ENCODE peak calls at places on chromosomes 6 and 20, in nine cellular contexts. One of them, this sample, is unnamed. For H3K9me3, the result is how much of the 10 kb centered on the place peaks cover.

GRCh38 chr6:33427585-33428218 is 7.8 kb downstream of the SYNGAP1 start:
- DNase-seq in transverse colon: peak
- DNase-seq in left lung: peak
- DNase-seq in lower lobe of right lung: peak
- DNase-seq in heart right ventricle: peak
- DNase-seq in left ventricle myocardium inferior: peak
- DNase-seq in ovary: peak
- DNase-seq in lung: no peak
- DNase-seq in tibial artery: peak
- DNase-seq in this sample: peak

GRCh38 chr6:139625998-139626975 is 251.8 kb upstream of the CITED2 start:
- DNase-seq in transverse colon: no peak
- DNase-seq in left lung: peak
- DNase-seq in lower lobe of right lung: no peak
- DNase-seq in heart right ventricle: no peak
- DNase-seq in left ventricle myocardium inferior: no peak
- DNase-seq in ovary: no peak
- DNase-seq in lung: no peak
- DNase-seq in tibial artery: peak
- DNase-seq in this sample: no peak

GRCh38 chr6:40011844-40012243 is 77.6 kb upstream of the MOCS1 start:
- DNase-seq in transverse colon: no peak
- DNase-seq in left lung: no peak
- DNase-seq in lower lobe of right lung: no peak
- DNase-seq in heart right ventricle: no peak
- DNase-seq in left ventricle myocardium inferior: no peak
- DNase-seq in ovary: no peak
- DNase-seq in lung: no peak
- DNase-seq in tibial artery: no peak
- DNase-seq in this sample: no peak

GRCh38 chr6:338815-339262 is 46.6 kb downstream of the DUSP22 start:
- DNase-seq in transverse colon: no peak
- DNase-seq in left lung: no peak
- DNase-seq in lower lobe of right lung: no peak
- DNase-seq in heart right ventricle: no peak
- DNase-seq in left ventricle myocardium inferior: no peak
- DNase-seq in ovary: no peak
- DNase-seq in lung: no peak
- DNase-seq in tibial artery: no peak
- DNase-seq in this sample: no peak

GRCh38 chr6:68473433-68474210 is 161.5 kb upstream of the ADGRB3 start:
- DNase-seq in transverse colon: no peak
- DNase-seq in left lung: no peak
- DNase-seq in lower lobe of right lung: no peak
- DNase-seq in heart right ventricle: no peak
- DNase-seq in left ventricle myocardium inferior: no peak
- DNase-seq in ovary: no peak
- DNase-seq in lung: no peak
- DNase-seq in tibial artery: no peak
- DNase-seq in this sample: no peak

GRCh38 chr6:111992851-111993250 is 61.1 kb upstream of the CCN6 start:
- DNase-seq in transverse colon: no peak
- DNase-seq in left lung: no peak
- DNase-seq in lower lobe of right lung: no peak
- DNase-seq in heart right ventricle: no peak
- DNase-seq in left ventricle myocardium inferior: no peak
- DNase-seq in ovary: no peak
- DNase-seq in lung: no peak
- DNase-seq in tibial artery: no peak
- DNase-seq in this sample: no peak

GRCh38 chr6:56226946-56227879 is 20.2 kb downstream of the COL21A1 start:
- DNase-seq in transverse colon: no peak
- DNase-seq in left lung: no peak
- DNase-seq in lower lobe of right lung: no peak
- DNase-seq in heart right ventricle: no peak
- DNase-seq in left ventricle myocardium inferior: no peak
- DNase-seq in ovary: peak
- DNase-seq in lung: no peak
- DNase-seq in tibial artery: no peak
- DNase-seq in this sample: no peak

GRCh38 chr6:130559166-130559565 is 193.3 kb downstream of the TMEM200A start:
- DNase-seq in transverse colon: no peak
- DNase-seq in left lung: no peak
- DNase-seq in lower lobe of right lung: no peak
- DNase-seq in heart right ventricle: no peak
- DNase-seq in left ventricle myocardium inferior: no peak
- DNase-seq in ovary: no peak
- DNase-seq in lung: no peak
- DNase-seq in tibial artery: no peak
- DNase-seq in this sample: no peak

GRCh38 chr6:31246051-31246495 is 25.8 kb downstream of the HLA-C start:
- DNase-seq in transverse colon: no peak
- DNase-seq in left lung: no peak
- DNase-seq in lower lobe of right lung: no peak
- DNase-seq in heart right ventricle: no peak
- DNase-seq in left ventricle myocardium inferior: no peak
- DNase-seq in ovary: no peak
- DNase-seq in lung: no peak
- DNase-seq in tibial artery: no peak
- DNase-seq in this sample: no peak

GRCh38 chr20:59948828-59949720 is 8.9 kb downstream of the FAM217B start:
- DNase-seq in transverse colon: no peak
- DNase-seq in left lung: no peak
- DNase-seq in lower lobe of right lung: no peak
- DNase-seq in heart right ventricle: peak
- DNase-seq in left ventricle myocardium inferior: no peak
- DNase-seq in ovary: no peak
- DNase-seq in lung: no peak
- DNase-seq in tibial artery: no peak
- DNase-seq in this sample: no peak

GRCh38 chr6:25027221-25027916 is 91.6 kb upstream of the RIPOR2 start:
- DNase-seq in transverse colon: peak
- DNase-seq in left lung: peak
- DNase-seq in lower lobe of right lung: peak
- DNase-seq in heart right ventricle: no peak
- DNase-seq in left ventricle myocardium inferior: no peak
- DNase-seq in ovary: no peak
- DNase-seq in lung: peak
- DNase-seq in tibial artery: no peak
- DNase-seq in this sample: no peak

GRCh38 chr6:80142586-80142985 is 36.1 kb downstream of the BCKDHB start:
- DNase-seq in transverse colon: no peak
- DNase-seq in left lung: no peak
- DNase-seq in lower lobe of right lung: no peak
- DNase-seq in heart right ventricle: no peak
- DNase-seq in left ventricle myocardium inferior: no peak
- DNase-seq in ovary: no peak
- DNase-seq in lung: no peak
- DNase-seq in tibial artery: no peak
- DNase-seq in this sample: no peak

GRCh38 chr6:80144753-80145152 is 38.3 kb downstream of the BCKDHB start:
- DNase-seq in transverse colon: no peak
- DNase-seq in left lung: no peak
- DNase-seq in lower lobe of right lung: no peak
- DNase-seq in heart right ventricle: no peak
- DNase-seq in left ventricle myocardium inferior: no peak
- DNase-seq in ovary: no peak
- DNase-seq in lung: no peak
- DNase-seq in tibial artery: no peak
- DNase-seq in this sample: no peak

GRCh38 chr6:80145921-80146320 is 39.5 kb downstream of the BCKDHB start:
- DNase-seq in transverse colon: no peak
- DNase-seq in left lung: no peak
- DNase-seq in lower lobe of right lung: no peak
- DNase-seq in heart right ventricle: no peak
- DNase-seq in left ventricle myocardium inferior: no peak
- DNase-seq in ovary: no peak
- DNase-seq in lung: no peak
- DNase-seq in tibial artery: no peak
- DNase-seq in this sample: no peak

GRCh38 chr6:80145509-80145908 is 39.0 kb downstream of the BCKDHB start:
- DNase-seq in transverse colon: no peak
- DNase-seq in left lung: no peak
- DNase-seq in lower lobe of right lung: no peak
- DNase-seq in heart right ventricle: no peak
- DNase-seq in left ventricle myocardium inferior: no peak
- DNase-seq in ovary: no peak
- DNase-seq in lung: no peak
- DNase-seq in tibial artery: no peak
- DNase-seq in this sample: no peak

GRCh38 chr6:80143312-80143960 is 37.0 kb downstream of the BCKDHB start:
- DNase-seq in transverse colon: peak
- DNase-seq in left lung: peak
- DNase-seq in lower lobe of right lung: peak
- DNase-seq in heart right ventricle: peak
- DNase-seq in left ventricle myocardium inferior: peak
- DNase-seq in ovary: peak
- DNase-seq in lung: peak
- DNase-seq in tibial artery: peak
- DNase-seq in this sample: peak
- H3K27ac ChIP-seq in transverse colon: no peak
- H3K27ac ChIP-seq in left lung: peak
- H3K27ac ChIP-seq in lower lobe of right lung: no peak
- H3K27ac ChIP-seq in heart right ventricle: peak
- H3K27ac ChIP-seq in left ventricle myocardium inferior: peak
- H3K27ac ChIP-seq in ovary: no peak
- H3K27ac ChIP-seq in lung: peak
- H3K27ac ChIP-seq in tibial artery: peak
- H3K27ac ChIP-seq in this sample: no peak

GRCh38 chr6:35468181-35468979 is at the start of gene RPL10A:
- DNase-seq in transverse colon: peak
- DNase-seq in left lung: peak
- DNase-seq in lower lobe of right lung: peak
- DNase-seq in heart right ventricle: peak
- DNase-seq in left ventricle myocardium inferior: peak
- DNase-seq in ovary: peak
- DNase-seq in lung: peak
- DNase-seq in tibial artery: peak
- DNase-seq in this sample: peak

GRCh38 chr6:35469711-35470662 is 1.8 kb downstream of the RPL10A start:
- DNase-seq in transverse colon: peak
- DNase-seq in left lung: no peak
- DNase-seq in lower lobe of right lung: no peak
- DNase-seq in heart right ventricle: no peak
- DNase-seq in left ventricle myocardium inferior: no peak
- DNase-seq in ovary: peak
- DNase-seq in lung: no peak
- DNase-seq in tibial artery: no peak
- DNase-seq in this sample: no peak

GRCh38 chr6:35471836-35472345 is 3.7 kb downstream of the RPL10A start:
- DNase-seq in transverse colon: no peak
- DNase-seq in left lung: no peak
- DNase-seq in lower lobe of right lung: no peak
- DNase-seq in heart right ventricle: no peak
- DNase-seq in left ventricle myocardium inferior: no peak
- DNase-seq in ovary: no peak
- DNase-seq in lung: no peak
- DNase-seq in tibial artery: no peak
- DNase-seq in this sample: no peak

GRCh38 chr6:35470663-35471120 is 2.5 kb downstream of the RPL10A start:
- DNase-seq in transverse colon: no peak
- DNase-seq in left lung: no peak
- DNase-seq in lower lobe of right lung: no peak
- DNase-seq in heart right ventricle: no peak
- DNase-seq in left ventricle myocardium inferior: no peak
- DNase-seq in ovary: no peak
- DNase-seq in lung: no peak
- DNase-seq in tibial artery: no peak
- DNase-seq in this sample: no peak

GRCh38 chr6:35468980-35469710 is 944 bp downstream of the RPL10A start:
- DNase-seq in transverse colon: no peak
- DNase-seq in left lung: no peak
- DNase-seq in lower lobe of right lung: no peak
- DNase-seq in heart right ventricle: no peak
- DNase-seq in left ventricle myocardium inferior: no peak
- DNase-seq in ovary: no peak
- DNase-seq in lung: no peak
- DNase-seq in tibial artery: peak
- DNase-seq in this sample: no peak
- H3K4me3 ChIP-seq in transverse colon: peak
- H3K4me3 ChIP-seq in left lung: peak
- H3K4me3 ChIP-seq in lower lobe of right lung: peak
- H3K4me3 ChIP-seq in heart right ventricle: peak
- H3K4me3 ChIP-seq in left ventricle myocardium inferior: peak
- H3K4me3 ChIP-seq in ovary: peak
- H3K4me3 ChIP-seq in lung: peak
- H3K4me3 ChIP-seq in tibial artery: peak
- H3K4me3 ChIP-seq in this sample: peak

DNA sequence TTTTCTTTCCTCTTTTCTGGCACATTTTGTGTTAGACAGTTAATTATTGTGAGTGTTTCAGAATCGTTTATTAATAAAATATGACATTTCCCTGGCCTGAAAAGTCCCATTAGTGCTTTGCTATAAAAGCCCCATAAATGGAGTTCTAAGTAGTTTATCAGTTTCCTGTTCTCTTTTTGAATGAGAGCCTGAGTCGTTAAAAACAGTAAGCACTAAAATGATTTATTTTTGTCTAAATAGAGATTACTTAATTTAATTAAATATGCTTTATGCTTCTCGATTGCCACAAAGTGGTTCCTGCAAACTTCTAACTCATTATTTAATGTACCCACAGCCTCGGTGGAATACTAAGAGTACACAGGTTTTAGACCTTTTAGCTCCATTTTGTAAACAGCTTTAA is 577.9 kb downstream of the C6orf118 start:
- DNase-seq in transverse colon: no peak
- DNase-seq in left lung: no peak
- DNase-seq in lower lobe of right lung: no peak
- DNase-seq in heart right ventricle: no peak
- DNase-seq in left ventricle myocardium inferior: no peak
- DNase-seq in ovary: no peak
- DNase-seq in lung: no peak
- DNase-seq in tibial artery: no peak
- DNase-seq in this sample: no peak
- H3K9me3 ChIP-seq in transverse colon: under half
- H3K9me3 ChIP-seq in left lung: under half
- H3K9me3 ChIP-seq in lower lobe of right lung: under half
- H3K9me3 ChIP-seq in heart right ventricle: under half
- H3K9me3 ChIP-seq in left ventricle myocardium inferior: under half
- H3K9me3 ChIP-seq in ovary: under half
- H3K9me3 ChIP-seq in lung: under half
- H3K9me3 ChIP-seq in tibial artery: under half
- H3K9me3 ChIP-seq in this sample: under half

DNA sequence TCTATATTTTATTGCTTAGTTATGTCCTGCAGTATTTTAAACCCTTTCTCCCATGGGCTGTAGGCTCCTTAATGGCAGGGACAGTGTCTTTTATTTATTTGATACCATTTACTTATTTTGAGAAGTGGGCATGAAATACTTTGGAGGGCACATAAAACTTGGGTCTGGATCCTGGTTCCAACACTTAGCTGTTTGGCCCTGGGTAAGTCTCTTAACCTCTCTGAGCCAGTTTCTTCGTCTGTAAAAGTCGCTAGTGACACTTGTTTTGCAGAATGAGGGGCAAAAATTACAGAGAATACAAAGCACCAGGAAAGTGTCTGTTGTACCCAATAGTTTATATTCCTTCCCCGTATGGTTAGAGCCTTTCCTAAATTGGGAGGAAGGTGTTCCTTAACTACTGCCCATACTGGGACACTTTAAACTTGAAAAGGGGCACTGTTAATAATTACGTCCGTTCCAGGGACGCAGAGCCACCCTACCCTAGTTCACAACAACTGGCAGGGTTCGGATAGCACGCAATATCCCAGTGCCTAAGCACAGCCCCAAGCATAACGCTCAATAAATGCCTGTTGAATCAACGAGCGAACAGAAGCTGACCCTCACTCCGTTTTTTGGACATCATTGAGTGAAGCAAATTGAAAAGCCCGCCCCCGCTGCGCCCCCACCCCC is 6.0 kb upstream of the ARMC12 start:
- DNase-seq in transverse colon: no peak
- DNase-seq in left lung: no peak
- DNase-seq in lower lobe of right lung: no peak
- DNase-seq in heart right ventricle: no peak
- DNase-seq in left ventricle myocardium inferior: no peak
- DNase-seq in ovary: no peak
- DNase-seq in lung: no peak
- DNase-seq in tibial artery: no peak
- DNase-seq in this sample: peak
- H3K27ac ChIP-seq in transverse colon: peak
- H3K27ac ChIP-seq in left lung: peak
- H3K27ac ChIP-seq in lower lobe of right lung: peak
- H3K27ac ChIP-seq in heart right ventricle: peak
- H3K27ac ChIP-seq in left ventricle myocardium inferior: peak
- H3K27ac ChIP-seq in ovary: peak
- H3K27ac ChIP-seq in lung: peak
- H3K27ac ChIP-seq in tibial artery: peak
- H3K27ac ChIP-seq in this sample: peak